ENCODE peak calls at places on chromosomes 12 and 14, in four cellular contexts. U is activated CD4-positive, alpha-beta T cell treated with anti-CD3 and anti-CD28 coated beads, Interleukin-2, amount 50 U/mL, for 1 hour; I is neural crest cell; V is M059J. A is an unnamed sample.

GRCh38 chr14:33584698-33585097 is 366.2 kb downstream of the EGLN3 start:
- DNase-seq in U (no peak), I (no peak), V (no peak), A (no peak)

GRCh38 chr12:4849024-4849594 is 60.6 kb upstream of the KCNA1 start:
- DNase-seq in U (peak; percentile 24), I (peak; percentile 8), V (no peak), A (no peak)

GRCh38 chr14:31162910-31163649 is 44.5 kb downstream of the HECTD1 start:
- DNase-seq in U (no peak), I (no peak), V (no peak), A (no peak)

GRCh38 chr12:56029166-56029519 is 8.3 kb downstream of the IKZF4 start:
- DNase-seq in U (no peak), I (no peak), V (peak; percentile 47), A (no peak)

GRCh38 chr14:54475187-54475881 is 13.4 kb downstream of the GMFB start:
- DNase-seq in U (no peak), I (no peak), V (peak; percentile 11), A (no peak)

GRCh38 chr12:4975574-4975973 is 65.9 kb downstream of the KCNA1 start:
- DNase-seq in U (no peak), I (no peak), V (peak; percentile 15), A (no peak)

GRCh38 chr12:113194971-113195391 is 9.5 kb downstream of the RITA1 start:
- DNase-seq in U (no peak), I (no peak), V (peak; percentile 84), A (no peak)

GRCh38 chr12:32671930-32672785 is 6.9 kb upstream of the DNM1L start:
- DNase-seq in U (no peak), I (peak; percentile 30), V (peak; percentile 60), A (peak; percentile 38)

GRCh38 chr12:34396861-34397590 is 374.7 kb downstream of the ALG10 start:
- DNase-seq in U (no peak), I (no peak), V (no peak), A (peak; percentile 0)

GRCh38 chr12:108862588-108862959 is 5.2 kb upstream of the SSH1 start:
- DNase-seq in U (no peak), I (no peak), V (no peak), A (no peak)

GRCh38 chr12:7937867-7938506 is 2.0 kb upstream of the SLC2A3 start:
- DNase-seq in U (no peak), I (no peak), V (peak; percentile 33), A (no peak)

GRCh38 chr12:40697566-40698257 is 5.5 kb downstream of the CNTN1 start:
- DNase-seq in U (no peak), I (no peak), V (no peak), A (no peak)

GRCh38 chr12:227923-228845 is 14.2 kb upstream of the SLC6A12 start:
- DNase-seq in U (no peak), I (no peak), V (no peak), A (no peak)

A was measured in endothelial cell.